ENCODE peak calls at places on chromosomes 12 and 14, in four cellular contexts. M, A, C and G are unnamed samples.

GRCh38 chr12:47900480-47901129 is 4.2 kb downstream of the VDR start:
- DNase-seq in A (peak; percentile 73), C (peak; percentile 60), M (no peak), G (peak; percentile 60)

GRCh38 chr14:86641310-86641709 is 1111.4 kb downstream of the FLRT2 start:
- DNase-seq in A (no peak), C (no peak), M (no peak), G (no peak)

GRCh38 chr12:124036117-124037109 is 63.4 kb downstream of the ZNF664 start:
- DNase-seq in A (peak; percentile 32), M (no peak), C (peak; percentile 56), G (peak; percentile 68)

GRCh38 chr12:13044859-13045384 is 741 bp downstream of the FAM234B start:
- DNase-seq in A (no peak), M (no peak), C (peak; percentile 26), G (peak; percentile 51)

GRCh38 chr12:89828575-89828974 is 119.9 kb upstream of the ATP2B1 start:
- DNase-seq in A (no peak), C (no peak), M (no peak), G (no peak)

GRCh38 chr12:31235868-31236395 is 90.0 kb downstream of the SINHCAF start:
- DNase-seq in A (peak; percentile 14), C (no peak), M (no peak), G (no peak)

GRCh38 chr12:7542813-7543212 is 39.2 kb upstream of the CD163 start:
- DNase-seq in A (no peak), M (no peak), C (peak; percentile 12), G (peak; percentile 79)

GRCh38 chr12:19639781-19640180 is 200.5 kb downstream of the AEBP2 start:
- DNase-seq in A (no peak), C (no peak), M (no peak), G (no peak)

GRCh38 chr14:30389134-30389900 is 169.6 kb upstream of the G2E3 start:
- DNase-seq in M (no peak), C (no peak), A (no peak), G (peak; percentile 49)

GRCh38 chr14:105089746-105090492 is 24.7 kb upstream of the GPR132 start:
- DNase-seq in M (peak; percentile 53), A (peak; percentile 23), C (no peak), G (peak; percentile 12)
- H3K4me1 ChIP-seq in M (peaks cover 86% of the 10 kb centered on the region), A (peaks cover 29% of the 10 kb centered on the region), C (peaks cover 71% of the 10 kb centered on the region), G (peaks cover 33% of the 10 kb centered on the region)

GRCh38 chr12:46224401-46224800 is 44.4 kb downstream of the SLC38A1 start:
- DNase-seq in C (no peak), M (no peak), A (peak; percentile 28), G (peak; percentile 94)

GRCh38 chr12:46221255-46222128 is 47.4 kb downstream of the SLC38A1 start:
- DNase-seq in C (peak; percentile 47), A (no peak), M (no peak), G (peak; percentile 84)

GRCh38 chr12:46219892-46220655 is 48.8 kb downstream of the SLC38A1 start:
- DNase-seq in M (no peak), A (no peak), C (peak; percentile 80), G (peak; percentile 92)

GRCh38 chr12:46223047-46223446 is 45.8 kb downstream of the SLC38A1 start:
- DNase-seq in M (no peak), C (no peak), A (no peak), G (no peak)

DNA sequence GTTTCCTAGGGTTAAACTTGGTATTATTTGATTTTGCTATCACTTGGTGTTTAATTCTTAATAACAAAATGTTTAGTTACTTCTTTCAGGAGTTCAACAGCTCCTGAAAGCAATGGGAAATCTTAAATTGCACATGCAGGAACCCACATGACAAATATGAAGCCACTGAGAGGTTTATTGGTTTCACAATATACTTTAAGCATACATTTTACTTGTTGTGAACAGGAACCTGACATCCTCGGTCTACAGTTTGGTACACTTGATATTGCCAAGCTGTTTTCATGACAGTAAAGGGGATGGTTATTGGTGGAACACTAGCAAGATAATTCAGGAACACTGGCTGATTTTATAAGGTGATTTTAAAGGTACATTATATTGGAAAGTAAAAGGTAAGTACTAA is 46.2 kb downstream of the SLC38A1 start:
- DNase-seq in C (no peak), M (no peak), A (no peak), G (no peak)
- H3K4me1 ChIP-seq in C (peaks cover 3% of the 10 kb centered on the region), M (peaks cover 56% of the 10 kb centered on the region), A (peaks cover 9% of the 10 kb centered on the region), G (peaks cover 47% of the 10 kb centered on the region)

GRCh38 chr14:99481745-99482099 is 513 bp downstream of the CCNK start:
- DNase-seq in C (peak; percentile 68), M (no peak), A (peak; percentile 44), G (peak; percentile 81)

GRCh38 chr14:99479160-99479902 is 1.3 kb downstream of the SETD3 start:
- DNase-seq in C (no peak), M (no peak), A (no peak), G (peak; percentile 43)

GRCh38 chr14:99480856-99481744 is at the start of the genes CCNK and SETD3:
- DNase-seq in A (peak; percentile 100), M (peak; percentile 100), C (peak; percentile 100), G (peak; percentile 100)

GRCh38 chr14:99478133-99478532 is 2.5 kb downstream of the SETD3 start:
- DNase-seq in M (no peak), C (no peak), A (no peak), G (no peak)

GRCh38 chr14:99479903-99480855 is 480 bp downstream of the SETD3 start:
- DNase-seq in C (peak; percentile 83), A (peak; percentile 59), M (peak; percentile 86), G (peak; percentile 89)
- H3K4me1 ChIP-seq in C (peaks cover 7% of the 10 kb centered on the region), A (peaks cover 18% of the 10 kb centered on the region), M (peaks cover 53% of the 10 kb centered on the region), G (peaks cover 41% of the 10 kb centered on the region)

DNA sequence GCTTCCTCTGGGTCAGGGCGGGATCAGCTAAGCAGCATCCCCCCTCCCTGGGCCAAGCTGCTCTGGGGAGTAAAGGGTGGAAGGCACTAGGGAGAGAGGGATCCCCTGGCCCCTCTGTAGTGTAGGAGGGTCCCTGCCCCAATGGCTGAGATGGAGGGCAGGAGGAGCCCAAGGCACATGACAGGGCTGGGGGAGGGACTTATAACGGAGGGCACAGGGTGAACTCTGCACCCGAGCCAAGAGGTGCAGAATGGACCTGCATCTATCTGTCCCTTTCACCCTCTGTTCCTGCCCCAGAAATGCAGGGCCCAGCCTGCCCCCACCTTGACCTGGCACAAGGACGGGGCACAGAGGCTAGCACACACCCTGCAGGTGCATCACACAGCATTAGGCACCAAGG is 3.8 kb upstream of the ITGB7 start:
- DNase-seq in C (no peak), A (no peak), M (no peak), G (no peak)
- H3K4me1 ChIP-seq in C (peaks cover 6% of the 10 kb centered on the region), A (peaks cover 4% of the 10 kb centered on the region), M (peaks cover 47% of the 10 kb centered on the region), G (peaks cover 21% of the 10 kb centered on the region)

GRCh38 chr14:105252552-105253328 is 4.4 kb downstream of the BTBD6 start:
- DNase-seq in C (no peak), A (no peak), M (no peak), G (no peak)
- H3K4me1 ChIP-seq in C (peaks cover 25% of the 10 kb centered on the region), A (peaks cover 3% of the 10 kb centered on the region), M (peaks cover 14% of the 10 kb centered on the region), G (peaks cover 3% of the 10 kb centered on the region)